ENCODE peak calls at places on chromosome 2, in five cellular contexts. P is K562, I is H1, S is GM12878, L is HepG2. V is an unnamed sample.

GRCh38 chr2:67256892-67257291 is 140.2 kb upstream of the ETAA1 start:
- DNase-seq in P (no peak), I (no peak), S (no peak), L (no peak), V (no peak)

GRCh38 chr2:226802573-226802972 is 3.0 kb upstream of the IRS1 start:
- DNase-seq in P (peak; percentile 48), I (no peak), S (no peak), L (peak; percentile 86), V (peak; percentile 48)

GRCh38 chr2:56127773-56128170 is 56.0 kb upstream of the CCDC85A start:
- DNase-seq in P (no peak), I (no peak), S (no peak), L (no peak), V (no peak)

GRCh38 chr2:12202702-12203101 is 456.3 kb downstream of the LPIN1 start:
- DNase-seq in P (no peak), I (no peak), S (no peak), L (no peak), V (no peak)

GRCh38 chr2:159720676-159721075 is 8.4 kb downstream of the MARCHF7 start:
- DNase-seq in P (no peak), I (no peak), S (no peak), L (no peak), V (no peak)

GRCh38 chr2:130819915-130820861 is 16.5 kb upstream of the ARHGEF4 start:
- DNase-seq in P (no peak), I (no peak), S (no peak), L (no peak), V (peak; percentile 81)

GRCh38 chr2:191818725-191819333 is 28.1 kb downstream of the CAVIN2 start:
- DNase-seq in P (no peak), I (no peak), S (no peak), L (no peak), V (no peak)

GRCh38 chr2:72027426-72028161 is 120.1 kb downstream of the CYP26B1 start:
- DNase-seq in P (no peak), I (no peak), S (no peak), L (no peak), V (no peak)

GRCh38 chr2:119174216-119174992 is 15.9 kb upstream of the C1QL2 start:
- DNase-seq in P (peak; percentile 64), I (no peak), S (no peak), L (peak; percentile 37), V (peak; percentile 72)

GRCh38 chr2:38835015-38835601 is 40.6 kb downstream of the DHX57 start:
- DNase-seq in P (no peak), I (no peak), S (no peak), L (peak; percentile 55), V (no peak)

GRCh38 chr2:237184192-237184922 is 98.7 kb downstream of the COPS8 start:
- DNase-seq in P (no peak), I (no peak), S (no peak), L (no peak), V (no peak)

GRCh38 chr2:238097988-238098853 is 1.9 kb upstream of the ESPNL start:
- DNase-seq in P (peak; percentile 96), I (peak; percentile 60), S (no peak), L (no peak), V (peak; percentile 89)

DNA sequence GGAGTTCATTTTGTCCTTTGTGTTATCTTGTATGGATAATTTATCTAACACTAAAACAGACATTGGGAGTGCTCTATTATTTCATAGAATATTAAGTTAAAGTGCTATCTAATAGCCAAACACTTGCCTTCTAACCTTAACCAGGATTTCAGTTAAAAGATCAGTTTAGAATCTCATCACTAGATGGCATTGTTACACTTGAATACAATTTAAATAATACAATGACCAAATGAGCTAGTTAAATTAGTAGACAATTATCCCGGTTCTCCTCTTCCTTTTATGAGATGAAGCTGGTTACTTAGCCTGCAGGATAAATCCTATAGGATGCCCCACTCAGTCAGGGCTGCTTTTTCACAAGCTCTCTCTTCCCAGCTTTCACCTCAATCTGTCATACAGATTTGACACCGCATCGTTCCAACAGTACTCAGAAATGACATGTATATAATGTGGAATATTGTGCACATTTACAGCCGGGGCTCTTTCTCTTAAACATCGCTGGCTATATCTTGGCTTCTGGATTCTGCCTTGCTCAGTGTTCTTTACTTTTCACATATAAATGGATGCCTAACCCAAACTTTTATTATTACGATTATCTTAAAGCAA is 678.8 kb downstream of the KCNJ3 start:
- DNase-seq in P (peak; percentile 15), I (no peak), S (no peak), L (peak; percentile 7), V (no peak)
- TF ChIP-seq EP300 in P (no peak), I (no peak), S (no peak), L (no peak), V (no peak)

GRCh38 chr2:107263596-107264090 is 377.7 kb upstream of the ST6GAL2 start:
- DNase-seq in P (no peak), I (no peak), S (no peak), L (no peak), V (peak; percentile 38)
- H2AFZ ChIP-seq in P (no peak overlapping the region), I (no peak overlapping the region), S (no peak overlapping the region), L (no peak overlapping the region), V (no peak overlapping the region)

DNA sequence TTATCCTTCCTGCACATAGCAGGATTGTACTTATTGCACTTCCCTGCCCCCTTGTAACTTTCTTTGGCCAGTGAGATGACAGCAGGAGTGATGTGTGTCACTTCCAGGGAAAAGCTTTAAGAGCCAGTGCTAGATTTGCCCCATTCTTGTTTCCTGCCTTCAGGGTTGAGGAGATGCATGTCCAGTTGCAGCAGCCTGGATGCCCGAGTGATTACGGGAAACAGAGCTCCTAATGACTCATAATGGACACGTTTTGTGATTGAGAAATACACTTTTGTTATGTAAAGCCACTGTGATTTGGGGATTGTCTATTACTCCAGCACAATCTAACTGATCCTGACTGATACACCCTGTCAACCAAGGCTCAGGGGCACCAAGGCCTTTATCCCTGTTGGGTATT is 5.0 kb upstream of the TET3 start:
- DNase-seq in P (no peak), I (no peak), S (no peak), L (peak; percentile 35), V (no peak)
- TF ChIP-seq EP300 in P (no peak), I (no peak), S (no peak), L (no peak), V (no peak)

DNA sequence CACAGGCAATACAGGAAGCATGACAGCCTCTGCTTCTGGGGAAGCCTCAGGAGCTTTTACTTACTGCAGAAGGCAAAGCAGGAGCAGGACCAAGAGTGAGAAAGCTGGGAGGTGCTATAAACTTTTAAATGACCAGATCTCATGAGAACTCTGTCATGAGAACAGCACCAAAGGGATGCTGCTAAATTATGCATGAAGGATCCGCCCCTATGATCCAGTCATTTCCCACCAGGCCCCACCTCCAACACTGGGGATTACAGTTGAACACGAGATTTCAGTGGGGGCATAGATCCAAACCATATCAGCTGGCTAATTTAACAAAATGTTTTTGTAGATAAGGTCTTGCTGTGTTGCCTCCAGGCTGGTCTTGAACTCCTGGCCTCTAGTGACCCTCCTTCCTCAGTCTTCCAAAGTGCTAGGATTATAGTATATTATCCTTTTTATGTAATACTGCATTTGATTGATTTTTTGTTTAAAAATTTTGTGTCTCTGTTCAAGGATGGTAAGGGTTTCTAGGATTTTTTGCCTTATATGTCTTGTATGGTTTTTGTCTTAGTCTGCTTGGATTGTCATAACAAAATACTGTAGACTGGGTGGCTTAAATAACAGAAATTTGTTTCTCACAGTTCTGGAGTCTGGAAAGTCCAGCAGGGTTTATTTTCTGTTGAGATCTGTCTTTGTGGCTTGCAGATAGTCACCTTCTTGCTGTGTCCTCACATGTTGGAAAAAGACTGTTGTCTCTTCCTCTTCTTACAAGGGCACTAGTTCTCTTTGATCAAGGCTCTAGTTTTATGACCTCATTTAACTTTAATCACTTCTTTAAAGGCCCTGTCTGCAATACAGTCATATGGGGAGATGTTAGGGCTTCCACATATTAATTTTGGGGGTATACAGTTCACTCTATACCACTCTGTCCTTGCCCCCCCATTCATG is 56.2 kb downstream of the NBEAL1 start:
- DNase-seq in P (no peak), I (no peak), S (no peak), L (no peak), V (no peak)
- H2AFZ ChIP-seq in P (no peak overlapping the region), I (no peak overlapping the region), S (no peak overlapping the region), L (no peak overlapping the region), V (no peak overlapping the region)

GRCh38 chr2:29165362-29166236 is 50.4 kb downstream of the CLIP4 start:
- DNase-seq in P (no peak), I (no peak), S (no peak), L (peak; percentile 84), V (no peak)
- TF ChIP-seq EP300 in P (no peak), I (no peak), S (no peak), L (peak; percentile 76), V (no peak)

DNA sequence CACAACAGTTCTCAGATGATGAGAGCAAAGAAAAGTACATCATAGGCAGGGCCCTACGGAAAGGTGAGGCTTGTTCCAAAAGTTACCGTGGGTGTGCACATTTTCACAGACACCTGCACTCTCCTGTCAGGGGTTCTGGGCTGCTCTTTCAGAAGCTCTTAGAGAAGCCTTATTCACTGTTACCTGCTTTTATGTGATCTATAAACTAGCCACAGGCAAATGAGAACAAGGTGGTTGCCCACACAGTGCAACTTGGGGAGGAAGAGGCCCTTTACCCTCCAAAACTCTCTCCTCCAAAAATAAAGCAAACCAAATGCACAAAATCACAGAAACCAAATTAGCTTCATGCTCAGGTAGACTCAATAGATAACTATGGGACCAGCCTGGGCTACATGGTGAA is 11.1 kb upstream of the CUL3 start:
- DNase-seq in P (no peak), I (no peak), S (no peak), L (no peak), V (no peak)
- H2AFZ ChIP-seq in P (no peak overlapping the region), I (no peak overlapping the region), S (no peak overlapping the region), L (no peak overlapping the region), V (no peak overlapping the region)

DNA sequence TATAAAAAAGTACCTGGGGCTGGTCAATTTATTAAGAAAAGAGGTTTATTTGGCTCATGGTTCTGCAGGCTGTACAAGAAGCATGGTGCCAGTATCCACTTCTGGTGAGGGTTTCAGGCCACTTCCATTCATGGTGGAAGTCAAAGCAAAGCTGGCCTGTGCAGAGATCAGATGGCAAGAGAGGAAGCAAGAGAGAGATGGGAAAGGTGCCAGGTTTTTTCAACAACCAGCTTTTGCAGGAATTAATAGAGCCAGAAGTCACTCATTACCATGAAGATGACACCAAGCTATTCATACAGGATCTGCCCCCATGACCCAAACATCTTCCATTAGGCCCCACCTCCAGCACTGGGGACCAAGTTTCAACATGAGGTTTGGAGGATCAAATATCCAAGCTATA is 56.8 kb upstream of the ST3GAL5 start:
- DNase-seq in P (no peak), I (no peak), S (no peak), L (no peak), V (no peak)
- TF ChIP-seq EP300 in P (no peak), I (no peak), S (no peak), L (no peak), V (no peak)

GRCh38 chr2:158066046-158066713 is 35.5 kb upstream of the UPP2 start:
- DNase-seq in P (no peak), I (no peak), S (no peak), L (no peak), V (no peak)

GRCh38 chr2:158061763-158062162 is 39.9 kb upstream of the UPP2 start:
- DNase-seq in P (no peak), I (no peak), S (no peak), L (no peak), V (no peak)

GRCh38 chr2:158056875-158057274 is 44.8 kb upstream of the UPP2 start:
- DNase-seq in P (no peak), I (no peak), S (no peak), L (peak; percentile 22), V (no peak)

GRCh38 chr2:158060862-158061435 is 40.7 kb upstream of the UPP2 start:
- DNase-seq in P (no peak), I (no peak), S (no peak), L (no peak), V (no peak)

GRCh38 chr2:158060160-158060861 is 41.4 kb upstream of the UPP2 start:
- DNase-seq in P (no peak), I (no peak), S (no peak), L (no peak), V (no peak)
- H2AFZ ChIP-seq in P (no peak overlapping the region), I (no peak overlapping the region), S (no peak overlapping the region), L (no peak overlapping the region), V (no peak overlapping the region)